ENCODE peak calls at places on chromosomes 2 and 18, in six cellular contexts. B, D, J, G, C and M are unnamed samples.

GRCh38 chr18:22563098-22563707 is 145.5 kb upstream of the CTAGE1 start:
- DNase-seq in B (no peak), D (peak), J (peak), G (no peak), C (no peak), M (peak)

GRCh38 chr2:41621578-41621977 is 426.2 kb upstream of the PKDCC start:
- DNase-seq in B (no peak), D (no peak), J (no peak), G (no peak), C (no peak), M (no peak)

GRCh38 chr18:24170389-24170788 is 31.5 kb downstream of the CABYR start:
- DNase-seq in B (no peak), D (no peak), J (no peak), G (no peak), C (no peak), M (no peak)

GRCh38 chr18:5073026-5073944 is 123.8 kb downstream of the AKAIN1 start:
- DNase-seq in B (no peak), D (peak), J (peak), G (no peak), C (peak), M (peak)

GRCh38 chr18:9841752-9842151 is 44.0 kb upstream of the TXNDC2 start:
- DNase-seq in B (no peak), D (no peak), J (no peak), G (no peak), C (no peak), M (no peak)

GRCh38 chr18:63208676-63209075 is 110.9 kb downstream of the BCL2 start:
- DNase-seq in B (no peak), D (no peak), J (no peak), G (no peak), C (no peak), M (no peak)

GRCh38 chr2:216789088-216789487 is 70.8 kb downstream of the TNP1 start:
- DNase-seq in B (no peak), D (no peak), J (no peak), G (no peak), C (no peak), M (no peak)

GRCh38 chr2:66437601-66438497 is 2.9 kb downstream of the MEIS1 start:
- DNase-seq in B (no peak), D (peak), J (no peak), G (peak), C (peak), M (peak)

GRCh38 chr2:146124741-146125140 is 1604.8 kb upstream of the ZEB2 start:
- DNase-seq in B (no peak), D (peak), J (no peak), G (no peak), C (no peak), M (no peak)

GRCh38 chr2:21367421-21367820 is 243.7 kb downstream of the TDRD15 start:
- DNase-seq in B (no peak), D (no peak), J (no peak), G (no peak), C (no peak), M (no peak)

GRCh38 chr2:232142049-232142448 is 180.5 kb downstream of the DIS3L2 start:
- DNase-seq in B (no peak), D (peak), J (peak), G (peak), C (no peak), M (peak)

GRCh38 chr18:62387257-62387656 is 62.1 kb downstream of the TNFRSF11A start:
- DNase-seq in B (no peak), D (no peak), J (no peak), G (no peak), C (no peak), M (no peak)

GRCh38 chr2:159380676-159381239 is 94.3 kb upstream of the WDSUB1 start:
- DNase-seq in B (no peak), D (no peak), J (no peak), G (no peak), C (no peak), M (no peak)

GRCh38 chr2:168679741-168680140 is 122.7 kb upstream of the NOSTRIN start:
- DNase-seq in B (no peak), D (no peak), J (no peak), G (no peak), C (no peak), M (no peak)

GRCh38 chr2:157692768-157693167 is 64.1 kb upstream of the ACVR1C start:
- DNase-seq in B (no peak), D (peak), J (no peak), G (no peak), C (no peak), M (peak)

GRCh38 chr18:69400253-69400975 is at the start of gene DOK6:
- DNase-seq in B (no peak), D (peak), J (peak), G (peak), C (peak), M (peak)

GRCh38 chr2:15601681-15602080 is 10.0 kb downstream of the DDX1 start:
- DNase-seq in B (no peak), D (no peak), J (no peak), G (no peak), C (no peak), M (no peak)

GRCh38 chr2:114010001-114010400 is 120.1 kb downstream of the ACTR3 start:
- DNase-seq in B (no peak), D (no peak), J (no peak), G (no peak), C (no peak), M (no peak)

GRCh38 chr2:127400897-127401756 is 13.4 kb upstream of the MAP3K2 start:
- DNase-seq in B (no peak), D (no peak), J (peak), G (no peak), C (no peak), M (no peak)

GRCh38 chr18:59272971-59273935 is at the start of gene RAX:
- DNase-seq in B (no peak), D (no peak), J (peak), G (no peak), C (no peak), M (peak)

GRCh38 chr18:44668280-44668975 is 12.3 kb upstream of the SETBP1 start:
- DNase-seq in B (no peak), D (no peak), J (no peak), G (no peak), C (no peak), M (peak)

GRCh38 chr2:66574701-66575624 is 140.0 kb downstream of the MEIS1 start:
- DNase-seq in B (no peak), D (peak), J (peak), G (peak), C (peak), M (peak)

GRCh38 chr2:229273384-229274338 is 2.6 kb upstream of the PID1 start:
- DNase-seq in B (no peak), D (peak), J (peak), G (peak), C (peak), M (peak)

GRCh38 chr18:62436636-62437519 is 85.9 kb upstream of the ZCCHC2 start:
- DNase-seq in B (no peak), D (peak), J (no peak), G (peak), C (peak), M (peak)

GRCh38 chr2:185998562-185999070 is 260.0 kb downstream of the FSIP2 start:
- DNase-seq in B (no peak), D (no peak), J (no peak), G (no peak), C (no peak), M (no peak)

GRCh38 chr2:8754056-8754790 is 72.4 kb downstream of the ID2 start:
- DNase-seq in B (no peak), D (peak), J (no peak), G (no peak), C (peak), M (peak)